ENCODE peak calls at places on chromosomes 5 and 9, in four cellular contexts. L is effector memory CD4-positive, alpha-beta T cell; G is IMR-90; N is neural progenitor cell. X is an unnamed sample.

GRCh38 chr5:60700347-60700815 is 415 bp upstream of the DEPDC1B start:
- DNase-seq in L (no peak), G (no peak), N (no peak), X (no peak)

GRCh38 chr5:145104106-145104505 is 731.0 kb downstream of the PRELID2 start:
- DNase-seq in L (no peak), G (peak; percentile 4), N (no peak), X (no peak)

GRCh38 chr5:72597456-72597948 is 90.3 kb upstream of the ZNF366 start:
- DNase-seq in L (no peak), G (peak; percentile 95), N (no peak), X (no peak)

GRCh38 chr9:27933210-27934062 is 360.2 kb upstream of the C9orf72 start:
- DNase-seq in L (no peak), G (no peak), N (peak; percentile 15), X (no peak)

GRCh38 chr9:138059196-138059595 is 181.6 kb downstream of the CACNA1B start:
- DNase-seq in L (no peak), G (no peak), N (no peak), X (peak; percentile 31)

GRCh38 chr9:37852222-37852621 is 51.6 kb downstream of the DCAF10 start:
- DNase-seq in L (no peak), G (no peak), N (no peak), X (no peak)

GRCh38 chr5:142669479-142669878 is 16.4 kb downstream of the FGF1 start:
- DNase-seq in L (no peak), G (no peak), N (no peak), X (no peak)

GRCh38 chr5:93164690-93165089 is 416.3 kb downstream of the NR2F1-AS1 start:
- DNase-seq in L (no peak), G (peak; percentile 75), N (peak; percentile 24), X (no peak)

GRCh38 chr5:129361441-129362025 is 98.6 kb upstream of the ADAMTS19 start:
- DNase-seq in L (no peak), G (peak; percentile 3), N (peak; percentile 26), X (no peak)

GRCh38 chr5:178213748-178214151 is 9.4 kb downstream of the HNRNPAB start:
- DNase-seq in L (no peak), G (no peak), N (no peak), X (no peak)

GRCh38 chr5:132655821-132656773 is 1.9 kb upstream of the IL13 start:
- DNase-seq in L (no peak), G (no peak), N (peak; percentile 63), X (no peak)

GRCh38 chr9:18821794-18822193 is 211.2 kb downstream of the SAXO1 start:
- DNase-seq in L (no peak), G (peak; percentile 52), N (no peak), X (no peak)

GRCh38 chr9:101486693-101487442 is 46.8 kb upstream of the RNF20 start:
- DNase-seq in L (no peak), G (peak; percentile 54), N (peak; percentile 87), X (peak; percentile 79)

GRCh38 chr9:17938256-17938655 is 359.4 kb downstream of the SH3GL2 start:
- DNase-seq in L (no peak), G (no peak), N (no peak), X (no peak)

GRCh38 chr5:158922816-158923215 is 176.9 kb downstream of the EBF1 start:
- DNase-seq in L (no peak), G (no peak), N (no peak), X (no peak)

GRCh38 chr9:121774715-121775613 is 123.5 kb downstream of the DAB2IP start:
- DNase-seq in L (no peak), G (no peak), N (no peak), X (peak; percentile 56)

GRCh38 chr5:67305913-67306710 is 109.5 kb upstream of the CD180 start:
- DNase-seq in L (no peak), G (peak; percentile 56), N (no peak), X (no peak)

GRCh38 chr9:13845460-13845859 is 468.5 kb downstream of the NFIB start:
- DNase-seq in L (no peak), G (peak; percentile 57), N (no peak), X (no peak)

GRCh38 chr5:6439588-6440550 is 8.8 kb upstream of the UBE2QL1 start:
- DNase-seq in L (no peak), G (no peak), N (no peak), X (no peak)

GRCh38 chr9:118459832-118460425 is 755.7 kb downstream of the TLR4 start:
- DNase-seq in L (no peak), G (no peak), N (no peak), X (no peak)

GRCh38 chr9:72902268-72902667 is 50.6 kb downstream of the ALDH1A1 start:
- DNase-seq in L (no peak), G (no peak), N (no peak), X (no peak)

GRCh38 chr5:171483453-171484177 is 64.2 kb downstream of the FGF18 start:
- DNase-seq in L (no peak), G (peak; percentile 86), N (no peak), X (no peak)

GRCh38 chr9:136861874-136862457 is 4.1 kb downstream of the EDF1 start:
- DNase-seq in L (no peak), G (no peak), N (no peak), X (no peak)

GRCh38 chr5:93578179-93578812 is 2.7 kb downstream of the NR2F1-AS1 start:
- DNase-seq in L (no peak), G (peak; percentile 74), N (peak; percentile 72), X (no peak)

GRCh38 chr5:97056263-97056662 is 86.1 kb downstream of the LIX1 start:
- DNase-seq in L (no peak), G (no peak), N (no peak), X (no peak)

GRCh38 chr5:132205385-132206125 is 22.1 kb downstream of the P4HA2 start:
- DNase-seq in L (no peak), G (peak; percentile 25), N (no peak), X (no peak)

GRCh38 chr5:168843277-168843997 is 264.3 kb upstream of the PANK3 start:
- DNase-seq in L (no peak), G (no peak), N (no peak), X (no peak)

GRCh38 chr5:141382469-141383294 is at the start of gene PCDHGA7:
- DNase-seq in L (no peak), G (peak; percentile 57), N (no peak), X (no peak)

GRCh38 chr9:38160613-38161215 is 91.7 kb upstream of the SHB start:
- DNase-seq in L (peak; percentile 15), G (peak; percentile 51), N (peak; percentile 89), X (no peak)

GRCh38 chr9:70257991-70258691 is 637 bp upstream of the SMC5 start:
- DNase-seq in L (no peak), G (peak; percentile 48), N (peak; percentile 65), X (peak; percentile 88)

GRCh38 chr9:16154570-16155078 is 601.8 kb downstream of the CCDC171 start:
- DNase-seq in L (no peak), G (no peak), N (peak; percentile 84), X (peak; percentile 72)

GRCh38 chr5:67081259-67081658 is 115.3 kb downstream of the CD180 start:
- DNase-seq in L (no peak), G (no peak), N (no peak), X (no peak)

GRCh38 chr5:141245250-141245717 is at the start of gene PCDHB15:
- DNase-seq in L (no peak), G (no peak), N (peak; percentile 75), X (no peak)

GRCh38 chr9:6229604-6230003 is 14.0 kb downstream of the IL33 start:
- DNase-seq in L (no peak), G (peak; percentile 12), N (no peak), X (no peak)

GRCh38 chr9:121871431-121872025 is 220.1 kb downstream of the DAB2IP start:
- DNase-seq in L (no peak), G (peak; percentile 64), N (no peak), X (no peak)

DNA sequence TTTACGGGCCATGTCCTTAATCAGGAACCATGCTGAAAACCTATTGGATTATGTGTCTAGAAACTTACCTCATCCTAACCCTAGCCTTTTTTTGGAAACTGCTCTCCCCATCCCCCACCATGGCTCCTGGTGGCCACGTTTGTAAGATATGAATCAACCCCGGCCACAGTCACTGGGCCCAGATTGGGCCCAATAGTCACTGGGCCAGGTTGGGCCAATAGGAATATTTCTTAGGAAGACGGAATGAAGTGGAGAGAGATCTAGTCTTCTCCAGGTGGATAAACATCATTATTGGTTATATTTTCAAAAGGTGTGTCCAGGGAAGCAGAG is 468.7 kb downstream of the ARHGEF28 start:
- DNase-seq in L (no peak), G (no peak), N (no peak), X (no peak)
- H3K27ac ChIP-seq in L (no peak overlapping the region), G (no peak overlapping the region), N (no peak overlapping the region), X (no peak overlapping the region)

DNA sequence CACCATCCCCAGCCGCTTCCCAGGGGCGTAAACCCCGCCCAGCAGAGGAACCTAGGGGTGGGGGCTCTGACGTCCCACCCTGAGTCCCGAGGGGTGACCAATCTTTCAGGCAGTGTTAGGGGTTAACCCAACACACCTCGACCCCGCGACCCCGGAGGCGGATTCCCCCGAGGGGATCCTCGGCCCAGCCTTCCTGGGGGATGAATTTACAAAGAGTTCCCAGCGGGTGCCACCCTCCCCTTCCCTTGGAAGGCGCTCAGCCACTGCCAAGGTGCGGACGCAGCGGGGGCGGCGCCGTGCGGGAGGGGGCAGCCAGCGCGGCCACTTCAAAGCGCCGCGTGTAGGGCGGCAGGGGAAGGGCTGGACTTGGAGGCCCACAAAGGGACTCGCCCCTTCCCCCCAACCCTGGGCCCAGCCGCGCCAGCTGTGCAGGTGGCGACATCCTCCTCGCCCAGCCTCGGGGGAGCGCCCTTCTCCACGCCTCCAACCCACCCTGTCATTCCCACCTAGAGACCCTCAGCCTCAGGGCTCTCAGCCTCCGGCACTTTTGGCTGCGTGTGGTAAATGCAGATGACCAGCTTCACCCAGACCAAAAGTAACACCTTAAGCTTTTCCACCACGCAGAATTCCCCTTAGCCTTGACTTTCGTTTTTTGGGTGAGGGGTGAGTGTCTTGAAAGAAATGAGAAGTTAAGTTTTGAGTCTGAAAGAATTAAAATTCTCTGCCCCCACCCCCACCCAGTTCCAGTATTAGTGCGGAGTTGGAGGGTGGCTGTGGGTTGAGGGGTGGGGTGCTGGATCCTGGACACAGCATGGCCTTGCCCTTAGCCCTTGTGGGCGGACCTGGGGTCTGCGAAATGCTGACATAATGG is 43.3 kb upstream of the TCF7 start:
- DNase-seq in L (no peak), G (no peak), N (peak; percentile 62), X (no peak)
- H3K4me3 ChIP-seq in L (peak overlapping the region; percentile 73), G (no peak overlapping the region), N (peak overlapping the region; percentile 46), X (peak overlapping the region; percentile 39)

GRCh38 chr5:54520438-54520846 is 2.9 kb downstream of the SNX18 start:
- DNase-seq in L (no peak), G (peak; percentile 56), N (no peak), X (no peak)

GRCh38 chr5:54524082-54524481 is 6.5 kb downstream of the SNX18 start:
- DNase-seq in L (no peak), G (no peak), N (no peak), X (no peak)

GRCh38 chr5:54520940-54521339 is 3.4 kb downstream of the SNX18 start:
- DNase-seq in L (no peak), G (no peak), N (no peak), X (no peak)

GRCh38 chr5:54523534-54523933 is 6.0 kb downstream of the SNX18 start:
- DNase-seq in L (no peak), G (no peak), N (no peak), X (no peak)

GRCh38 chr5:54522080-54522479 is 4.5 kb downstream of the SNX18 start:
- DNase-seq in L (no peak), G (no peak), N (no peak), X (no peak)
- H3K4me1 ChIP-seq in L (peaks cover 31% of the 10 kb centered on the region), G (peaks cover 19% of the 10 kb centered on the region), N (peaks cover 37% of the 10 kb centered on the region), X (peaks cover 64% of the 10 kb centered on the region)

GRCh38 chr9:92538541-92538940 is 2.8 kb upstream of the ECM2 start:
- DNase-seq in L (no peak), G (peak; percentile 38), N (no peak), X (no peak)

GRCh38 chr9:92534199-92535159 is 1.3 kb downstream of the ECM2 start:
- DNase-seq in L (no peak), G (peak; percentile 34), N (peak; percentile 7), X (no peak)

GRCh38 chr9:92530893-92531292 is 4.9 kb downstream of the ECM2 start:
- DNase-seq in L (no peak), G (no peak), N (no peak), X (no peak)

GRCh38 chr9:92535940-92536850 is at the start of gene ECM2:
- DNase-seq in L (no peak), G (peak; percentile 52), N (no peak), X (no peak)
- H3K27ac ChIP-seq in L (no peak within 1 kb of the TSS), G (peak within 1 kb of the TSS; percentile 95), N (peak within 1 kb of the TSS; percentile 65), X (peak within 1 kb of the TSS; percentile 59)